ENCODE peak calls at places on chromosome 22, in six cellular contexts. M is GM23248, I is GM23338, E is PC-3, T is mammary epithelial cell, A is H9. B is an unnamed sample. For H3K27me3 and H3K79me2, the result is how much of the 10 kb centered on the place peaks cover.

GRCh38 chr22:49670610-49671330 is 156.9 kb downstream of the BRD1 start:
- DNase-seq in A (peak), M (no peak), T (no peak), I (no peak), E (no peak), B (peak)

GRCh38 chr22:50299724-50300619 is 7.5 kb downstream of the PLXNB2 start:
- DNase-seq in M (peak), E (no peak), A (peak), T (no peak), I (peak), B (no peak)

GRCh38 chr22:26797910-26798309 is 140.5 kb downstream of the MIAT start:
- DNase-seq in M (no peak), T (no peak), A (peak), I (peak), E (no peak), B (no peak)

GRCh38 chr22:18035740-18036139 is 11.4 kb upstream of the MICAL3 start:
- DNase-seq in I (peak), M (no peak), E (peak), A (peak), T (peak), B (no peak)

GRCh38 chr22:30979932-30980331 is 10.9 kb downstream of the TUG1 start:
- DNase-seq in I (peak), T (no peak), E (no peak), M (no peak), A (no peak), B (no peak)

GRCh38 chr22:28024422-28024888 is 105.4 kb upstream of the PITPNB start:
- DNase-seq in A (no peak), E (no peak), I (no peak), M (no peak), T (no peak), B (peak)

GRCh38 chr22:39242809-39243442 is 1.9 kb downstream of the PDGFB start:
- DNase-seq in M (no peak), I (peak), T (peak), E (peak), A (peak), B (no peak)

GRCh38 chr22:37207981-37208380 is 4.3 kb downstream of the SSTR3 start:
- DNase-seq in I (no peak), E (no peak), A (no peak), M (no peak), T (no peak), B (no peak)

GRCh38 chr22:40434101-40434500 is 63.7 kb downstream of the SGSM3 start:
- DNase-seq in I (no peak), E (no peak), M (peak), A (no peak), T (no peak), B (peak)

GRCh38 chr22:44710474-44711235 is 8.7 kb downstream of the PRR5 start:
- DNase-seq in M (no peak), E (no peak), T (no peak), I (no peak), A (no peak), B (peak)

GRCh38 chr22:27883656-27884350 is 35.3 kb downstream of the PITPNB start:
- DNase-seq in A (no peak), I (no peak), E (no peak), T (peak), M (no peak), B (no peak)

GRCh38 chr22:31637375-31637937 is 24.6 kb downstream of the PISD start:
- DNase-seq in M (no peak), T (no peak), A (no peak), E (no peak), I (peak), B (peak)

GRCh38 chr22:50488886-50489285 is 2.2 kb downstream of the MIOX start:
- DNase-seq in T (no peak), M (no peak), A (no peak), E (no peak), I (no peak), B (peak)

GRCh38 chr22:17087176-17088131 is 2.7 kb downstream of the IL17RA start:
- DNase-seq in M (no peak), I (no peak), A (no peak), T (no peak), E (no peak), B (no peak)

GRCh38 chr22:23675502-23676415 is 15.1 kb upstream of the RGL4 start:
- DNase-seq in E (peak), M (no peak), T (no peak), I (no peak), A (no peak), B (no peak)

DNA sequence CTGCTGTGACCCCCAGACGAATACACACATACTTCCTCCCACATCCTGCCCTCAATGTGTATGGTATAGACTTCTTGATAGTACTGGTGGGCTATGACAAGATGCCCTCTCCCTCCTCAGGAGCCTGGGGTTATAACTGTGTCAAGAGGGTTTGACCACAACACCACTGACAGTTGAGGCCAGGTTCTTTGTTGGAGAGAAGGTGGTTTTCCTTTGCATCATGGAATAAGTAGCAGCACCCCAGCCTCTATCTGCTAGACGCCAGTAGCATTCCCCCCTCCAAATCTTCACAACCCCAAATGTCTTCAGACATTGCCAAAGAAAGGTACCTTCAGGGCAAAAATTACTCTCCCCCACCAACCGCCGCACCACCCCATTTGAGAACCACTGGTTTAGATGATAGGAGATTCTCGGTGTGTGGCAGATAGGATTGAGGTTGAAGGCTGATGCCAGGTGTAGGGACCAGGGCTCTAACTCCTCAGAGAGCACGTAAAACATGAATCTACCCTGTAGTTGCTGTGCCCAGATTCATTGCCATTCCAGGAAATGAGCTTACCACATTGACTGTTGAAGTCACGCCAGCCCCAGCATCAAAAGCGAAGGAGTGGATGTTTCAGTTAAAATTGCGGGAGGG is 5.5 kb upstream of the MYO18B start:
- DNase-seq in T (no peak), M (no peak), I (no peak), A (no peak), E (no peak), B (no peak)
- H3K27me3 ChIP-seq in T (under half), M (under half), I (under half), A (under half), E (under half), B (under half)

GRCh38 chr22:36131907-36132306 is 28.6 kb downstream of the APOL3 start:
- DNase-seq in T (no peak), M (no peak), I (no peak), A (no peak), E (no peak), B (no peak)
- H3K4me2 ChIP-seq in T (no peak), M (no peak), I (no peak), A (no peak), E (no peak), B (no peak)

GRCh38 chr22:41638748-41639147 is 17.7 kb downstream of the XRCC6 start:
- DNase-seq in T (no peak), M (no peak), A (no peak), E (no peak), I (no peak), B (no peak)
- H3K79me2 ChIP-seq in T (half or more), M (half or more), A (under half), E (half or more), I (half or more), B (half or more)

GRCh38 chr22:45884201-45885067 is 92.5 kb downstream of the WNT7B start:
- DNase-seq in M (no peak), E (no peak), A (peak), I (no peak), T (no peak), B (peak)
- H3K27me3 ChIP-seq in M (under half), E (under half), A (under half), I (under half), T (under half), B (under half)

DNA sequence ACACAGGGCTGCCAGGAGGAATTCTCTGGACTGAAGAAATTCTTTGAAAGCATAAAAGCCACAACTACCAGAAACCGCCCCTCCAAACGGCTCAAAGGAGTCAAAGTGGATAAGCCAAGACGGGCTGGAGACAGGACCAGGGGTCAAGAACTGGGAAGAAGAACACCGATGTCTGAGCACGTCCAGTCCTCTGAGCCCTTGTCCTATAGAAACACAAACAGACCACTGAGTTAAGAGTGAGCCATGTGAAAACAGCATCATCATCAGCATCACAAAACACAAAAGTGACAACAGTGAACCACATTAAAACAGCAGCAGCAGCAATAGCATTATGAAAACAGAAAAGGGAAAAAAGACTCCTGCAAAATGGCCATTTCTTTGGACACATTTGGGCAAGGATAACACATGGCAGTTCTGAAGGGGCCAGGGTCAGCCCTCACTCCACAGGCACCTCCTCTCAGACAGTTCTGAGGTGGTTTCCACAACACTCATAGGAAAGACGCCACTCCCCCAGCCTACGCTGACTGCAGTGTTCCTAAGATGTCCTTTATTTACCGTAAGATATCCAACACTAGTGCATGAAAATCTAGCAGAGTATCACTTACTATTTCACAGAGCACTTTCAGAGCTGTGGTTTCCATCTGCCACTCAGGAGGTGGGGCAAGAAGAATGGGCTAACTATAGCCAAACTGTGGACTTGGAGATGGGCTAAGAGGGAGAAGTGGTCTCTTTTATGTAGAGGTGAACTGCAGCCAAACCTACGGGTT is 28.6 kb upstream of the YPEL1 start:
- DNase-seq in I (no peak), A (no peak), M (no peak), T (no peak), E (no peak), B (no peak)
- H3K4me2 ChIP-seq in I (no peak), A (no peak), M (no peak), T (no peak), E (no peak), B (no peak)